ENCODE peak calls at places on chromosomes 6 and 20, in four cellular contexts. P is K562, G is HepG2, O is WTC11. K is an unnamed sample.
A peak's percentile ranks its signal among the peaks of the same experiment; 100 is the strongest.

GRCh38 chr20:25389858-25390537 is 637 bp downstream of the ABHD12 start:
- DNase-seq in P (peak; percentile 65), G (no peak), O (peak; percentile 51), K (peak; percentile 33)

GRCh38 chr6:54188832-54189231 is 77.6 kb downstream of the MLIP start:
- DNase-seq in P (no peak), G (no peak), O (no peak), K (no peak)

GRCh38 chr6:152457949-152458624 is 179.1 kb downstream of the SYNE1 start:
- DNase-seq in P (no peak), G (peak; percentile 22), O (no peak), K (no peak)

GRCh38 chr20:561437-562231 is 18.0 kb upstream of the CSNK2A1 start:
- DNase-seq in P (peak; percentile 51), G (peak; percentile 86), O (peak; percentile 83), K (peak; percentile 78)

GRCh38 chr6:166258854-166259276 is 49.3 kb downstream of the PRR18 start:
- DNase-seq in P (no peak), G (no peak), O (no peak), K (no peak)

GRCh38 chr20:33005908-33006775 is 1.4 kb upstream of the BPIFB2 start:
- DNase-seq in P (no peak), G (peak; percentile 95), O (no peak), K (no peak)

GRCh38 chr6:111566873-111567517 is 38.7 kb downstream of the TRAF3IP2 start:
- DNase-seq in P (no peak), G (no peak), O (no peak), K (no peak)

GRCh38 chr20:59807909-59808728 is 125.3 kb downstream of the SYCP2 start:
- DNase-seq in P (no peak), G (no peak), O (no peak), K (no peak)

GRCh38 chr6:34237722-34238506 is 1.2 kb downstream of the HMGA1 start:
- DNase-seq in P (peak; percentile 84), G (peak; percentile 59), O (peak; percentile 54), K (peak; percentile 37)

GRCh38 chr6:71908162-71908765 is 21.9 kb downstream of the RIMS1 start:
- DNase-seq in P (no peak), G (no peak), O (no peak), K (no peak)

GRCh38 chr6:166757226-166758135 is 130.4 kb upstream of the RPS6KA2 start:
- DNase-seq in P (no peak), G (no peak), O (no peak), K (no peak)

GRCh38 chr6:112429226-112429625 is 82.1 kb downstream of the RFPL4B start:
- DNase-seq in P (no peak), G (no peak), O (peak; percentile 27), K (no peak)

GRCh38 chr20:63441777-63442493 is 30.5 kb downstream of the KCNQ2 start:
- DNase-seq in P (peak; percentile 41), G (peak; percentile 58), O (peak; percentile 77), K (peak; percentile 74)

GRCh38 chr6:99802396-99803031 is 191.5 kb downstream of the MCHR2 start:
- DNase-seq in P (no peak), G (no peak), O (peak; percentile 89), K (no peak)

GRCh38 chr6:163620670-163621330 is 206.3 kb downstream of the QKI start:
- DNase-seq in P (no peak), G (no peak), O (no peak), K (no peak)

DNA sequence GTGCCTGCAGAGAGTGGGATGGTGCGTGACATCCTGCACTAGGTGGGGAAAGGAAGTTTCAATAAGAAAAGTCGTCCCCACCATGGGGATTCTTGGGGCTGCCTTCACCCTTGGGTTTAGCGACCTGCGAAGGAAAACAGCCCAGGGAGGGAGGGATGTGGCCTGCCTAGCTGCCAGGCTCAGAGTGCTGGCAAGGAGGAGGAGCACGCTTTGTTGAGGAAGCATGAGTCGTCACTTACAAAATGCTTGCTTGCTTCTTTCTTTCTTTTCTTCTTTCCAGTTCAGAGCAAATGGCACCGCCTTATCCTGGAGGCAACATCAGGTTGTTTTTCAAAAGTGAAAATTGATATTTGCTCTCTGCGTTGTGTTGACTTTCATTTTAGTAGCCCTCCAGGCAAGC is 123.2 kb downstream of the TFAP2C start:
- DNase-seq in P (no peak), G (no peak), O (no peak), K (no peak)
- TF ChIP-seq ELF4 in P (no peak), G (no peak), O (no peak), K (no peak)

DNA sequence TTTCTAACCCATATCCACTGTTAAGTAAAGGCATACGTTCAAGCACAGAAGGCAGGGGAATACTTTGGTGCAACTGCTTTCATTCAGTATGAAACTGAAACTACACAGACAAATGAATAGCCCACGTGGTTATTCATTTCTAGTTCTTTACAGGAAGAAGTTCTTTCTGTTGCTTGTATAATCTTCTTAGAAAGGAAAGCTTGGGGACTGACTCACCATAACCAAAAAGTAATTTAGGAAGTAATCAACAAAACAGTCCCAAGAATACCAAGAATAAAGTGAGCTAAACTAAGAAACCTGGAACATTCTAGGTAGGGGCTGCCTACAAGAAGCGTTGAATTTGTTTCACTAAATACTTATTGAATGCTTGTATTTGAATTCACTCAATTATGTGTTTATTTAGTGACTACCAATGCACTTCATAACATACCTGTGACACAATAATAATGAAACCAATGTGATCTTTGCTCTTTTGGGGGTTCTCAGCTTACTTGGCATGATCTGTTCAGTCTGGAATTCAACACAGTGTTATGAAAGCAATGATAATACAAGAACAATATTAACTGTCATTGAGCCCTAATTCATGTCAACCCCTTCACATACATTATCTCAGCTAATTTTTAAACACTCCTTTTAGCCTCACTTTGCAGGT is 25.1 kb upstream of the KIAA0408 start:
- DNase-seq in P (no peak), G (peak; percentile 73), O (no peak), K (no peak)
- TF ChIP-seq ELF4 in P (no peak), G (no peak), O (no peak), K (no peak)

GRCh38 chr6:148840256-148840655 is 93.4 kb downstream of the UST start:
- DNase-seq in P (no peak), G (no peak), O (no peak), K (no peak)

GRCh38 chr6:148839044-148839443 is 92.2 kb downstream of the UST start:
- DNase-seq in P (no peak), G (no peak), O (no peak), K (no peak)

GRCh38 chr6:148837941-148838340 is 91.1 kb downstream of the UST start:
- DNase-seq in P (no peak), G (no peak), O (no peak), K (no peak)

GRCh38 chr6:148836751-148837150 is 89.9 kb downstream of the UST start:
- DNase-seq in P (no peak), G (no peak), O (no peak), K (no peak)

GRCh38 chr6:148835920-148836441 is 89.2 kb downstream of the UST start:
- DNase-seq in P (no peak), G (no peak), O (no peak), K (no peak)
- TF ChIP-seq ELF4 in P (no peak), G (no peak), O (no peak), K (no peak)

GRCh38 chr6:157456524-157456829 is 75.5 kb downstream of the ZDHHC14 start:
- DNase-seq in P (no peak), G (no peak), O (no peak), K (no peak)
- TF ChIP-seq ELF4 in P (no peak), G (no peak), O (no peak), K (no peak)

GRCh38 chr6:20696676-20697075 is 162.4 kb downstream of the CDKAL1 start:
- DNase-seq in P (no peak), G (no peak), O (no peak), K (no peak)
- TF ChIP-seq ELF4 in P (no peak), G (no peak), O (no peak), K (no peak)

GRCh38 chr6:108807928-108808327 is 40.3 kb upstream of the ARMC2 start:
- DNase-seq in P (no peak), G (no peak), O (no peak), K (no peak)

GRCh38 chr6:108810057-108810643 is 38.1 kb upstream of the ARMC2 start:
- DNase-seq in P (no peak), G (no peak), O (no peak), K (no peak)

GRCh38 chr6:108811490-108811889 is 36.7 kb upstream of the ARMC2 start:
- DNase-seq in P (no peak), G (no peak), O (no peak), K (no peak)

GRCh38 chr6:108806669-108807068 is 41.6 kb upstream of the ARMC2 start:
- DNase-seq in P (no peak), G (no peak), O (no peak), K (no peak)

DNA sequence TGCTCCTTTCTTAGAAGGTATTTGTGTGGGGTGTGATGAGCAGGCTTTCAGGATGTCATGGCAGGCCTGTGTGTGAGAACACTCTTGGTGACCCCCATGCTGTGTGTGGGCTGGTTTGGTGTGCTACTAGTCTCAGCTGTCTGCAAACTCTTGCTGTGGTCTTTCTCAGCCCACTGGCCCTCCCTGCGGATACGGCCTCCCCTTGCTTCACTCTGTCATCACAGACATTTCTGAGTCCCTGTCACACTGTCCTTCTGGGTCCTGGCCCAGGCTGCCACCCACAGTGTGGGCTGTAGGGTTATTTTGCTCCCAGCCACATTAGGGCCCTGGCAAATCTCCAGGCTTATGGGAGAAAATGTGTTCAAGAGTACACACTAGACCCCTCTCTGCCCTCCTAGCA is 39.0 kb upstream of the ARMC2 start:
- DNase-seq in P (no peak), G (no peak), O (no peak), K (no peak)
- TF ChIP-seq ELF4 in P (no peak), G (no peak), O (no peak), K (no peak)

GRCh38 chr6:144729502-144729901 is 444.4 kb downstream of the UTRN start:
- DNase-seq in P (no peak), G (no peak), O (no peak), K (no peak)

GRCh38 chr6:144728804-144729203 is 443.7 kb downstream of the UTRN start:
- DNase-seq in P (no peak), G (no peak), O (no peak), K (no peak)

GRCh38 chr6:144722925-144723324 is 437.8 kb downstream of the UTRN start:
- DNase-seq in P (no peak), G (no peak), O (no peak), K (no peak)

GRCh38 chr6:144723431-144723830 is 438.3 kb downstream of the UTRN start:
- DNase-seq in P (no peak), G (no peak), O (no peak), K (no peak)

DNA sequence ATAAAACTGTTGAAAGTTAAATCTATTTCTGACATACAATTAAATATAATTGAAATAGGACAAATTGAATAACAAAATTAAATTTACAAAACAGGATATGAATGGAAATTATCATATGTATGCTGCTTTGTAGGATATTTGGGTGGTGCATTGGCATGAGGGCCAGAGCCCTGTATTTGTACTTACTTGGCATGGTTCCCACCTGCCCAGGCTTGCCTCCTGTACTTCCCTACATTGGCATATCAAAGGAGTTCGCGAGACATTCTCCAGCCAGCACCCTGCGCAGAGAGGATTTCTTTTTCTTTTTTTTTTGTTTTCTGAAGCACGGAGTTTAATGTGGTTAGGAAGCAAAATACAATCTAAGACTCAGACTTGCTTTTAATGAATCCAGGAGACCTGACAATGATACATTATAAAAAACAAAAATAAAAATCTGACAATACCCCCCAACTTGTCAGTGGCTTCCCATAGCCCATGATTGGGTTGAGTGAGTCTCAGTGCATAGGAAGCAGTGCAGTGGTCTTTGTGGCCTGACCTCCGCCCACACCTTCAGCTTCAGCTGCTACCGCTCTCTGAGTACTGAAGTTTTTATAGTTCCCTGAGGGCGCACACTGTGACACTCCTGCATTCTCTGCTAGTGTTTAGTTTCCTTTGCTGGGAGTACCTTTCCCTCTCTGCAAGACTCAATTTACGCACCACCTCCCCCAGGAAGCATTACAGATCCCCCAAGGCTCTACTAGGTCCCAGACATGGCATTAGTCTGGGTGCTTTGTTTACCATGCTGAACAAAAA is 440.8 kb downstream of the UTRN start:
- DNase-seq in P (no peak), G (no peak), O (no peak), K (peak; percentile 31)
- TF ChIP-seq ELF4 in P (no peak), G (no peak), O (no peak), K (no peak)